ENCODE peak calls at places on chromosomes 12 and 14, in seven cellular contexts. Y is heart right ventricle, U is pancreas, D is fibroblast of lung, M is endodermal cell, R is cardiac muscle cell, Z is prostate gland. A is an unnamed sample. For H3K36me3 and H3K4me1, the result is how much of the 10 kb centered on the place peaks cover.

GRCh38 chr14:60188115-60188514 is 22.9 kb upstream of the DHRS7 start:
- DNase-seq in Y (no peak), U (no peak), D (peak), M (no peak), R (no peak), Z (no peak), A (no peak)

GRCh38 chr12:130601327-130601726 is 114.8 kb downstream of the RIMBP2 start:
- DNase-seq in Y (no peak), U (no peak), D (no peak), M (peak), R (no peak), Z (no peak), A (no peak)

GRCh38 chr12:34294671-34295365 is 272.5 kb downstream of the ALG10 start:
- DNase-seq in Y (peak), U (no peak), D (no peak), M (no peak), R (no peak), Z (no peak), A (no peak)

GRCh38 chr12:130041983-130042812 is 120.1 kb upstream of the FZD10 start:
- DNase-seq in Y (peak), U (no peak), D (no peak), M (peak), R (peak), Z (peak), A (no peak)

GRCh38 chr12:79000501-79000900 is 135.9 kb downstream of the SYT1 start:
- DNase-seq in Y (no peak), U (no peak), D (peak), M (no peak), R (no peak), Z (no peak), A (no peak)

GRCh38 chr14:51495319-51495718 is 156.4 kb upstream of the FRMD6 start:
- DNase-seq in Y (no peak), U (no peak), D (no peak), M (no peak), R (no peak), Z (no peak), A (no peak)

GRCh38 chr14:32396874-32397273 is 67.8 kb downstream of the AKAP6 start:
- DNase-seq in Y (no peak), U (no peak), D (no peak), M (no peak), R (no peak), Z (no peak), A (no peak)

GRCh38 chr12:124426594-124427550 is 132.0 kb downstream of the RFLNA start:
- DNase-seq in Y (no peak), U (no peak), D (no peak), M (no peak), R (no peak), Z (no peak), A (no peak)

GRCh38 chr14:64541261-64541970 is 875 bp downstream of the HSPA2 start:
- DNase-seq in Y (no peak), U (peak), D (peak), M (no peak), R (no peak), Z (no peak), A (no peak)

GRCh38 chr12:17342381-17342961 is 736.5 kb upstream of the LMO3 start:
- DNase-seq in Y (no peak), U (no peak), D (no peak), M (peak), R (no peak), Z (no peak), A (no peak)

GRCh38 chr12:32896438-32897275 is at the start of gene PKP2:
- DNase-seq in Y (peak), U (peak), D (no peak), M (peak), R (peak), Z (peak), A (peak)

GRCh38 chr14:79011920-79012204 is 841.7 kb downstream of the NRXN3 start:
- DNase-seq in Y (no peak), U (no peak), D (no peak), M (no peak), R (no peak), Z (no peak), A (no peak)

GRCh38 chr12:128970941-128971340 is 117.7 kb downstream of the GLT1D1 start:
- DNase-seq in Y (no peak), U (no peak), D (no peak), M (no peak), R (no peak), Z (no peak), A (no peak)

GRCh38 chr12:128973883-128974681 is 120.8 kb downstream of the GLT1D1 start:
- DNase-seq in Y (no peak), U (no peak), D (no peak), M (no peak), R (no peak), Z (no peak), A (no peak)

GRCh38 chr12:128971802-128972201 is 118.5 kb downstream of the GLT1D1 start:
- DNase-seq in Y (no peak), U (no peak), D (no peak), M (no peak), R (no peak), Z (no peak), A (no peak)

GRCh38 chr12:128976120-128976519 is 122.8 kb downstream of the GLT1D1 start:
- DNase-seq in Y (no peak), U (no peak), D (no peak), M (peak), R (peak), Z (no peak), A (no peak)

GRCh38 chr12:128974881-128975280 is 121.6 kb downstream of the GLT1D1 start:
- DNase-seq in Y (no peak), U (no peak), D (no peak), M (no peak), R (no peak), Z (no peak), A (no peak)
- H3K36me3 ChIP-seq in Y (under half), U (under half), D (under half), M (under half), R (under half), Z (under half), A (under half)

GRCh38 chr12:116266220-116266619 is 11.3 kb downstream of the MED13L start:
- DNase-seq in Y (no peak), U (no peak), D (peak), M (peak), R (peak), Z (no peak), A (no peak)
- H3K4me1 ChIP-seq in Y (half or more), U (under half), D (under half), M (under half), R (under half), Z (under half), A (under half)

GRCh38 chr12:121875582-121875981 is 13.0 kb upstream of the PSMD9 start:
- DNase-seq in Y (no peak), U (no peak), D (no peak), M (no peak), R (no peak), Z (no peak), A (no peak)
- H3K27ac ChIP-seq in Y (no peak), U (no peak), D (no peak), M (no peak), R (no peak), Z (no peak), A (no peak)

DNA sequence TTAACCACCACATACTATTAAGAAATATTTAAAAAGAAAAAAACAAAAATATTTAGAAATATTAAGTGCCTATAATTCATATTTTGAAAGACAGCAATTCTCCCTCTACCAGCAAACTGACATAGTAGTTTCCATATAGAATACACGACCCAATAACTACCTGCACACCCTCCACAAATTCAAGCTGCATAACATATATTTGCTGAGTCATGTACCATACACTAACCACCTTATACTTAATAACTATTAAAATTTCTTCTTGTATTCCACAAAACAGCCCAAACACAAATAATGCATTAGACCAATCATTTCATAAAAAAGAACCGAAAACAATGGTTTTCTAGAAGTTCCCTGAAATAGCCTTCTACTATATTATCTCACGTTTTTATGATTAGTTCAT is 21.7 kb downstream of the GTF2A1 start:
- DNase-seq in Y (no peak), U (no peak), D (no peak), M (no peak), R (no peak), Z (no peak), A (no peak)
- H3K36me3 ChIP-seq in Y (under half), U (under half), D (under half), M (half or more), R (half or more), Z (under half), A (under half)